ENCODE peak calls at places on chromosomes 5 and 9, in seven cellular contexts. N, A, Y, V, F, P and Z are unnamed samples.

GRCh38 chr9:37787059-37787458 is 2.2 kb upstream of the EXOSC3 start:
- DNase-seq in N (no peak), A (no peak), Y (no peak), V (no peak), F (peak), P (no peak), Z (no peak)

GRCh38 chr5:181205735-181206401 is 872 bp upstream of the TRIM7 start:
- DNase-seq in N (no peak), A (no peak), Y (peak), V (no peak), F (no peak), P (no peak), Z (no peak)

GRCh38 chr5:100731768-100732167 is 171.3 kb downstream of the ST8SIA4 start:
- DNase-seq in N (no peak), A (peak), Y (no peak), V (no peak), F (no peak), P (no peak), Z (no peak)

GRCh38 chr9:79176298-79176697 is 395.5 kb upstream of the TLE4 start:
- DNase-seq in N (no peak), A (no peak), Y (no peak), V (no peak), F (no peak), P (no peak), Z (no peak)

GRCh38 chr5:1558945-1559344 is 35.2 kb upstream of the LPCAT1 start:
- DNase-seq in N (no peak), A (no peak), Y (no peak), V (no peak), F (no peak), P (no peak), Z (no peak)

GRCh38 chr5:133341915-133342710 is 270.2 kb downstream of the FSTL4 start:
- DNase-seq in N (no peak), A (no peak), Y (no peak), V (peak), F (no peak), P (no peak), Z (no peak)

GRCh38 chr5:1763548-1763911 is 36.1 kb downstream of the MRPL36 start:
- DNase-seq in N (peak), A (no peak), Y (peak), V (peak), F (peak), P (peak), Z (peak)

GRCh38 chr5:150488519-150489357 is 19.2 kb upstream of the NDST1 start:
- DNase-seq in N (peak), A (no peak), Y (peak), V (peak), F (no peak), P (no peak), Z (no peak)

GRCh38 chr5:178356459-178356872 is 123.9 kb upstream of the PHYKPL start:
- DNase-seq in N (peak), A (no peak), Y (no peak), V (no peak), F (peak), P (no peak), Z (no peak)

GRCh38 chr5:68266457-68266856 is 50.9 kb downstream of the PIK3R1 start:
- DNase-seq in N (no peak), A (no peak), Y (no peak), V (no peak), F (no peak), P (no peak), Z (no peak)

DNA sequence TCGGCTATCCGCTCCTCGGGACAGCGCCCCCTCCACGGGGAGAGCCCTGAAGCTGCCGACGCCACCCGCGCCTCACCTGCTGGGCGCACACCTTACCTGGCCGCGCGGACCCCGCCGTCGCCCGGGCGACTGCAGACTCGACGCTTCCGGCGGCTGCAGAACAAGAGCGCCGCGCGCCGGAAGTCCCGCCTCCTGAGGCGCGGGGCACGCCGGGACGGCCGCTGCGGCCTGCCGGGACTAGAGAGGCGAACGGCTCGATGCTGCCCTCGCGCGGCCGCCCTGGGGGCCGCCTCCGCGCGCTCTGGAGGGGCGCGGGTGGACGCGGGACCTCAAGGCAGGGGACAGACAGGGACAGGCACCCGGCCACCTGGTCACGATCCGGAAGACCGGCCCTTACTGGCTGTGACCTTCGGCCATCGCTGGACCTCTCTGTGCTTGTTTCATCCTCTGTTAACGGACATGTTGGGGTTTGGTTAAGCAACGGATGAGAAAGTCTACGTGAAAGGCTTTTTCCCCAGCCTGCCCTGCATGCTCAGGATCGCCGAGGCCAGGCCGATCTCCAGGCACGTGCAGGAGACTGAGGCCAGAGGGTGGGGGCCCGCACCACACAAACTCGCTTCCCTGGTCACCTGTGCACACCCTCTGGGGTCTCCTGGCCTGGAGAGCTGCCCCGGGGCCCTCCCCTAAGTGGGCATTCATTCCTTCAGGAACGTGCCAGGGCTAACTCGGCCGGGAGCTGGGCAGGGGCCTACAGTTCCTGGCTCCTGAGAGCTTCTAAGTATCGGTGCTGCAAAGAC is at the start of gene SNAPC4:
- DNase-seq in N (peak), A (peak), Y (peak), V (peak), F (peak), P (peak), Z (peak)
- H3K27ac ChIP-seq in N (no peak), A (peak), Y (no peak), V (peak), F (no peak), P (no peak), Z (peak)

DNA sequence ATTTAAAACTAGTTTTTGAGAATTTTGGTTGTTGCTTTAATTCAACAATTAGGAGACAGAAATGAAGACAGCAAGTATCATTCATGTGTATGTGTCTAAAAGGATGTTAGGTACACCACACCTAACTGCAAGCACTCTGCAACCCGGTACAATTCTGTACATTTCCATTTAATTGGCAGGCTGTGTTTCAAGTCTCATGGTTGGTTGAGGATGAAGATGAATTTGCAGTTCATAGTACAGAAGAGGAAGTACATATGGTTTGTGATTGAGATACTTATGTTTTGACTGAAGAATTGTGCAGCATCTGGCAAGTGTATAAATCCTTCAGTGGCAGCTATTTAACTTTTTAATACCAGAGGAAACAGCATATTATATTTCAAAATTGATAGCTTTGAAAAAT is 628.7 kb upstream of the ZNF608 start:
- DNase-seq in N (no peak), A (no peak), Y (no peak), V (no peak), F (no peak), P (no peak), Z (no peak)
- H3K27ac ChIP-seq in N (no peak), A (no peak), Y (no peak), V (no peak), F (no peak), P (no peak), Z (no peak)

GRCh38 chr9:3827175-3827574 is 301.4 kb upstream of the RFX3 start:
- DNase-seq in N (no peak), A (no peak), Y (no peak), V (no peak), F (no peak), P (no peak), Z (no peak)
- H3K27ac ChIP-seq in N (no peak), A (no peak), Y (no peak), V (no peak), F (no peak), P (no peak), Z (no peak)

GRCh38 chr5:36402512-36402906 is 100.8 kb upstream of the RANBP3L start:
- DNase-seq in N (no peak), A (no peak), Y (no peak), V (no peak), F (no peak), P (no peak), Z (no peak)
- H3K27ac ChIP-seq in N (no peak), A (no peak), Y (no peak), V (peak), F (no peak), P (no peak), Z (no peak)

DNA sequence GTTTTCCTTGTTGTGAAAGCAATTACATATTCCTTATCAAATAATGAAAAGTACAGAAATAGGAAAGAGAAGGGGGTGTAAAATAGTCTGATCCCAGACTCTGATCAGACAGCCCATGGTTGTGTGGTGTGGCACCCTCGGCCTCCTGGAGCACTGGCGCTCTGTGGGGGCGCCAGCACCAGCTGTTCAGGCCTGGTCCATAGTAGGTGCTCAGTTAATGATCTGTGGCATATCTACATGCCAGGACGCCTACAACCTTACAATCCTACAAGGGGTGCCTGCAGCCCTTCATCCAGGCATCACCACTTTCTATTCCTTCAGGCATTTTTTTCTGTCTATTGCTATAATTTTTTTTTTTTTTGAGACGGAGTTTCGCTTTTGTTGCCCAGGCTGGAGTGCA is 16.6 kb downstream of the MIGA2 start:
- DNase-seq in N (no peak), A (no peak), Y (no peak), V (no peak), F (no peak), P (no peak), Z (no peak)
- H3K27ac ChIP-seq in N (no peak), A (no peak), Y (no peak), V (no peak), F (no peak), P (peak), Z (no peak)